ENCODE peak calls at places on chromosomes 12 and 14, in four cellular contexts. E is transverse colon; S is ovary; O is CD4-positive, alpha-beta memory T cell. R is an unnamed sample.

GRCh38 chr14:96508900-96509299 is 6.7 kb downstream of the PAPOLA start:
- DNase-seq in E (no peak), S (no peak), O (no peak), R (no peak)

GRCh38 chr14:92686763-92687427 is 61.5 kb downstream of the LGMN start:
- DNase-seq in E (peak), S (peak), O (peak), R (peak)

GRCh38 chr14:33839193-33840076 is 111.4 kb downstream of the EGLN3 start:
- DNase-seq in O (peak), S (peak), E (peak), R (peak)

GRCh38 chr12:80681287-80681686 is 26.1 kb upstream of the MYF6 start:
- DNase-seq in O (no peak), E (no peak), S (no peak), R (no peak)

GRCh38 chr12:96483116-96483515 is 6.3 kb upstream of the CFAP54 start:
- DNase-seq in S (no peak), O (no peak), E (no peak), R (no peak)

GRCh38 chr14:53714495-53715389 is 241.9 kb downstream of the BMP4 start:
- DNase-seq in O (no peak), S (no peak), E (no peak), R (no peak)

GRCh38 chr12:122454739-122455138 is 32.3 kb upstream of the CLIP1 start:
- DNase-seq in O (no peak), S (no peak), E (no peak), R (no peak)

GRCh38 chr14:61434315-61434714 is 112.9 kb downstream of the PRKCH start:
- DNase-seq in E (no peak), O (no peak), S (no peak), R (no peak)

GRCh38 chr12:63668028-63668799 is at the start of gene DPY19L2:
- DNase-seq in O (peak), S (peak), E (peak), R (no peak)

GRCh38 chr12:98997899-98998298 is 352.8 kb downstream of the APAF1 start:
- DNase-seq in E (no peak), O (no peak), S (no peak), R (no peak)

GRCh38 chr12:2248087-2248900 is 195.5 kb downstream of the CACNA1C start:
- DNase-seq in O (no peak), S (no peak), E (peak), R (no peak)

GRCh38 chr14:64983439-64984310 is 3.0 kb upstream of the FNTB start:
- DNase-seq in S (no peak), E (peak), O (peak), R (peak)

GRCh38 chr14:65332141-65332871 is 80.2 kb upstream of the FUT8 start:
- DNase-seq in O (no peak), S (no peak), E (no peak), R (no peak)

GRCh38 chr14:23528555-23528954 is 23.0 kb downstream of the ZFHX2 start:
- DNase-seq in E (no peak), S (no peak), O (no peak), R (no peak)

GRCh38 chr12:9244894-9245293 is 36.7 kb upstream of the PZP start:
- DNase-seq in O (no peak), S (no peak), E (no peak), R (no peak)

GRCh38 chr14:54981698-54982097 is 45.2 kb downstream of the WDHD1 start:
- DNase-seq in O (no peak), E (no peak), S (no peak), R (no peak)

GRCh38 chr12:115000038-115000437 is 316.1 kb upstream of the TBX3 start:
- DNase-seq in O (no peak), E (no peak), S (no peak), R (no peak)

GRCh38 chr12:54521291-54522062 is 23.9 kb downstream of the NCKAP1L start:
- DNase-seq in S (no peak), E (no peak), O (no peak), R (no peak)

GRCh38 chr12:54159140-54159539 is 29.6 kb downstream of the SMUG1 start:
- DNase-seq in S (no peak), O (no peak), E (no peak), R (no peak)

GRCh38 chr14:105879867-105880561 is 353.6 kb downstream of the TMEM121 start:
- DNase-seq in E (peak), S (peak), O (no peak), R (no peak)

GRCh38 chr14:70726651-70727375 is 82.5 kb downstream of the MAP3K9 start:
- DNase-seq in E (no peak), S (no peak), O (no peak), R (no peak)

GRCh38 chr12:22271036-22271435 is 63.5 kb downstream of the ST8SIA1 start:
- DNase-seq in E (no peak), O (no peak), S (no peak), R (no peak)

R was measured in DND-41.